ENCODE peak calls at places on chromosomes 4 and X, in eight cellular contexts. One of them, this sample, is unnamed.

GRCh38 chr4:104592894-104593470 is 98.3 kb upstream of the CXXC4 start:
- DNase-seq in tibial nerve: no peak
- DNase-seq in body of pancreas: no peak
- DNase-seq in adrenal gland: peak; percentile 4
- DNase-seq in testis: no peak
- DNase-seq in stomach: no peak
- DNase-seq in transverse colon: no peak
- DNase-seq in IMR-90: peak; percentile 0
- DNase-seq in this sample: no peak

GRCh38 chr4:70815370-70815769 is 24.3 kb downstream of the GRSF1 start:
- DNase-seq in tibial nerve: no peak
- DNase-seq in body of pancreas: no peak
- DNase-seq in adrenal gland: no peak
- DNase-seq in testis: no peak
- DNase-seq in stomach: no peak
- DNase-seq in transverse colon: no peak
- DNase-seq in IMR-90: no peak
- DNase-seq in this sample: no peak

GRCh38 chrX:78123190-78123589 is 16.3 kb downstream of the TAF9B start:
- DNase-seq in tibial nerve: no peak
- DNase-seq in body of pancreas: no peak
- DNase-seq in adrenal gland: no peak
- DNase-seq in testis: no peak
- DNase-seq in stomach: no peak
- DNase-seq in transverse colon: no peak
- DNase-seq in IMR-90: peak; percentile 63
- DNase-seq in this sample: no peak

GRCh38 chrX:131827935-131828334 is 195.2 kb upstream of the STK26 start:
- DNase-seq in tibial nerve: no peak
- DNase-seq in body of pancreas: no peak
- DNase-seq in adrenal gland: peak; percentile 4
- DNase-seq in testis: no peak
- DNase-seq in stomach: no peak
- DNase-seq in transverse colon: no peak
- DNase-seq in IMR-90: no peak
- DNase-seq in this sample: no peak

GRCh38 chr4:36310793-36311192 is 29.4 kb downstream of the DTHD1 start:
- DNase-seq in tibial nerve: peak; percentile 33
- DNase-seq in body of pancreas: no peak
- DNase-seq in adrenal gland: peak; percentile 42
- DNase-seq in testis: peak; percentile 30
- DNase-seq in stomach: no peak
- DNase-seq in transverse colon: peak; percentile 23
- DNase-seq in IMR-90: no peak
- DNase-seq in this sample: no peak

GRCh38 chrX:12997898-12998687 is 23.2 kb downstream of the TMSB4X start:
- DNase-seq in tibial nerve: no peak
- DNase-seq in body of pancreas: peak; percentile 47
- DNase-seq in adrenal gland: no peak
- DNase-seq in testis: peak; percentile 18
- DNase-seq in stomach: peak; percentile 68
- DNase-seq in transverse colon: no peak
- DNase-seq in IMR-90: no peak
- DNase-seq in this sample: no peak

GRCh38 chr4:185774815-185775684 is 36.9 kb downstream of the SORBS2 start:
- DNase-seq in tibial nerve: no peak
- DNase-seq in body of pancreas: peak; percentile 67
- DNase-seq in adrenal gland: peak; percentile 71
- DNase-seq in testis: no peak
- DNase-seq in stomach: peak; percentile 42
- DNase-seq in transverse colon: no peak
- DNase-seq in IMR-90: peak; percentile 74
- DNase-seq in this sample: no peak

GRCh38 chr4:87589531-87589930 is 18.8 kb upstream of the DSPP start:
- DNase-seq in tibial nerve: no peak
- DNase-seq in body of pancreas: no peak
- DNase-seq in adrenal gland: peak; percentile 42
- DNase-seq in testis: no peak
- DNase-seq in stomach: no peak
- DNase-seq in transverse colon: no peak
- DNase-seq in IMR-90: peak; percentile 90
- DNase-seq in this sample: no peak

GRCh38 chrX:68934421-68934820 is 105.6 kb downstream of the EFNB1 start:
- DNase-seq in tibial nerve: no peak
- DNase-seq in body of pancreas: no peak
- DNase-seq in adrenal gland: peak; percentile 39
- DNase-seq in testis: peak; percentile 16
- DNase-seq in stomach: peak; percentile 34
- DNase-seq in transverse colon: peak; percentile 14
- DNase-seq in IMR-90: no peak
- DNase-seq in this sample: no peak

GRCh38 chr4:3199661-3200422 is 49.1 kb upstream of the MSANTD1 start:
- DNase-seq in tibial nerve: no peak
- DNase-seq in body of pancreas: no peak
- DNase-seq in adrenal gland: no peak
- DNase-seq in testis: peak; percentile 9
- DNase-seq in stomach: no peak
- DNase-seq in transverse colon: no peak
- DNase-seq in IMR-90: no peak
- DNase-seq in this sample: no peak

GRCh38 chr4:111842336-111842735 is 302.9 kb upstream of the FAM241A start:
- DNase-seq in tibial nerve: no peak
- DNase-seq in body of pancreas: no peak
- DNase-seq in adrenal gland: no peak
- DNase-seq in testis: no peak
- DNase-seq in stomach: no peak
- DNase-seq in transverse colon: no peak
- DNase-seq in IMR-90: no peak
- DNase-seq in this sample: no peak

GRCh38 chrX:108216405-108216804 is 124.8 kb downstream of the ATG4A start:
- DNase-seq in tibial nerve: no peak
- DNase-seq in body of pancreas: no peak
- DNase-seq in adrenal gland: no peak
- DNase-seq in testis: no peak
- DNase-seq in stomach: no peak
- DNase-seq in transverse colon: no peak
- DNase-seq in IMR-90: no peak
- DNase-seq in this sample: no peak

GRCh38 chr4:5708171-5708828 is at the start of gene EVC2:
- DNase-seq in tibial nerve: peak; percentile 53
- DNase-seq in body of pancreas: peak; percentile 72
- DNase-seq in adrenal gland: peak; percentile 33
- DNase-seq in testis: peak; percentile 74
- DNase-seq in stomach: peak; percentile 60
- DNase-seq in transverse colon: peak; percentile 58
- DNase-seq in IMR-90: peak; percentile 46
- DNase-seq in this sample: peak; percentile 83

GRCh38 chrX:54909941-54910340 is 10.7 kb upstream of the TRO start:
- DNase-seq in tibial nerve: no peak
- DNase-seq in body of pancreas: no peak
- DNase-seq in adrenal gland: no peak
- DNase-seq in testis: no peak
- DNase-seq in stomach: no peak
- DNase-seq in transverse colon: no peak
- DNase-seq in IMR-90: no peak
- DNase-seq in this sample: no peak

GRCh38 chrX:31279359-31279758 is 207.5 kb upstream of the FTHL17 start:
- DNase-seq in tibial nerve: no peak
- DNase-seq in body of pancreas: no peak
- DNase-seq in adrenal gland: no peak
- DNase-seq in testis: no peak
- DNase-seq in stomach: no peak
- DNase-seq in transverse colon: no peak
- DNase-seq in IMR-90: peak; percentile 26
- DNase-seq in this sample: no peak

GRCh38 chr4:114019972-114020358 is 40.5 kb upstream of the ARSJ start:
- DNase-seq in tibial nerve: no peak
- DNase-seq in body of pancreas: no peak
- DNase-seq in adrenal gland: no peak
- DNase-seq in testis: no peak
- DNase-seq in stomach: no peak
- DNase-seq in transverse colon: no peak
- DNase-seq in IMR-90: no peak
- DNase-seq in this sample: no peak

GRCh38 chr4:42339935-42340406 is 57.3 kb upstream of the SHISA3 start:
- DNase-seq in tibial nerve: no peak
- DNase-seq in body of pancreas: no peak
- DNase-seq in adrenal gland: peak; percentile 60
- DNase-seq in testis: peak; percentile 34
- DNase-seq in stomach: no peak
- DNase-seq in transverse colon: no peak
- DNase-seq in IMR-90: peak; percentile 53
- DNase-seq in this sample: no peak

GRCh38 chrX:78979789-78980464 is 34.7 kb downstream of the P2RY10 start:
- DNase-seq in tibial nerve: no peak
- DNase-seq in body of pancreas: no peak
- DNase-seq in adrenal gland: no peak
- DNase-seq in testis: no peak
- DNase-seq in stomach: no peak
- DNase-seq in transverse colon: no peak
- DNase-seq in IMR-90: no peak
- DNase-seq in this sample: no peak

GRCh38 chr4:37889849-37890500 is 909 bp upstream of the TBC1D1 start:
- DNase-seq in tibial nerve: no peak
- DNase-seq in body of pancreas: no peak
- DNase-seq in adrenal gland: no peak
- DNase-seq in testis: peak; percentile 24
- DNase-seq in stomach: no peak
- DNase-seq in transverse colon: peak; percentile 26
- DNase-seq in IMR-90: peak; percentile 1
- DNase-seq in this sample: peak; percentile 88

GRCh38 chr4:37892641-37893040 is 1.8 kb downstream of the TBC1D1 start:
- DNase-seq in tibial nerve: no peak
- DNase-seq in body of pancreas: no peak
- DNase-seq in adrenal gland: peak; percentile 19
- DNase-seq in testis: no peak
- DNase-seq in stomach: no peak
- DNase-seq in transverse colon: peak; percentile 38
- DNase-seq in IMR-90: no peak
- DNase-seq in this sample: no peak

GRCh38 chr4:37893164-37893563 is 2.3 kb downstream of the TBC1D1 start:
- DNase-seq in tibial nerve: no peak
- DNase-seq in body of pancreas: no peak
- DNase-seq in adrenal gland: no peak
- DNase-seq in testis: no peak
- DNase-seq in stomach: no peak
- DNase-seq in transverse colon: no peak
- DNase-seq in IMR-90: no peak
- DNase-seq in this sample: no peak

GRCh38 chr4:37890501-37891220 is at the start of gene TBC1D1:
- DNase-seq in tibial nerve: peak; percentile 23
- DNase-seq in body of pancreas: peak; percentile 86
- DNase-seq in adrenal gland: peak; percentile 40
- DNase-seq in testis: peak; percentile 60
- DNase-seq in stomach: peak; percentile 75
- DNase-seq in transverse colon: peak; percentile 81
- DNase-seq in IMR-90: no peak
- DNase-seq in this sample: peak; percentile 63

DNA sequence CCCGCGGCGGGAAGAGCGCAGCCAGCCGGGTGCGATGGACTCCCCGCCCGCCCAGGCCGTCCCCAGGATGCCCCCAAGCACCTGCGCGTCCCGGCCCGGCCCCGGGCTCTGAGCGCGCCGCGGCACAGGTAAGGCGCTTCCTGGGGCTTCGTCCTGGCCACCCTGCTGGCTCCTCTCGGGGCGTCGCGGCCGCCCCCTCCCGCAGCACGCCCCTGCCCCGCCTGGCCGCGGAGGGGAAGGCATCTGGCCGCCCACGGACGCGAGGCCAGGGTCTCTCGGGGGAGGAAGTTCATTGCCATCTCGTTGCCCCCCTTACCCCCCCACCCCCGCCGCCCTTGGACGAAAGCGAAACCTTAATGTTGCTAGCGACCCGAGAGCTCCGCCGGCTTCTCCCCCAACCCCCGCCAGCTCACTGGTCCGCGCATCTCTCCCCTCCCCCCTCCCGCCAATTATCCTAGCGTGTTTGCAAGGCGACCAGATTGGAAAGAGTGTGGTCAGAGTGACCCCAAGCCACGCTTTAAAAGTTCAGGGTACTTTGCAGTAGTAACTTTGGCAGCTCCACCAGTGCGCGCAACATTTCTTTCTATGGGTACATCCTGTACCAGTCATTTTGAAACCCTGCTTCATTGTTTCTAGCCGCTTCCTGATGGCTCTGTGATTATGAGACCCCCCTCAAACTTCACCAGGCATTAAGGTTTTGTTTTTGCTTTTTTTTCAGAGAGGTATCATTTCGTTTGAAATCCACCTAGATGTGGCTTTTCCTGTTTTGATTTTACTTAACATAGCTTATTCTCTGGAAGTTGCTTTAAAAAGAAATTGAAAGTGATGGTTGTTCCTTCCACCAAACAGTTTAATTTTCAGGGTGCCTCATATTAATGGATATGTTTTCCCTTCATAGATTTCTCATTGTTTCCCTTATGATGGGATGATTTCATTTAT is 606 bp downstream of the TBC1D1 start:
- DNase-seq in tibial nerve: peak; percentile 30
- DNase-seq in body of pancreas: peak; percentile 46
- DNase-seq in adrenal gland: peak; percentile 29
- DNase-seq in testis: peak; percentile 47
- DNase-seq in stomach: peak; percentile 33
- DNase-seq in transverse colon: peak; percentile 46
- DNase-seq in IMR-90: peak; percentile 4
- DNase-seq in this sample: peak; percentile 48
- TF ChIP-seq POLR2A in tibial nerve: no peak
- TF ChIP-seq POLR2A in body of pancreas: no peak
- TF ChIP-seq POLR2A in adrenal gland: no peak
- TF ChIP-seq POLR2A in testis: no peak
- TF ChIP-seq POLR2A in stomach: no peak
- TF ChIP-seq POLR2A in transverse colon: no peak
- TF ChIP-seq POLR2A in IMR-90: no peak
- TF ChIP-seq POLR2A in this sample: no peak

GRCh38 chrX:153643431-153644351 is 3.3 kb upstream of the DUSP9 start:
- DNase-seq in tibial nerve: no peak
- DNase-seq in body of pancreas: no peak
- DNase-seq in adrenal gland: no peak
- DNase-seq in testis: no peak
- DNase-seq in stomach: no peak
- DNase-seq in transverse colon: no peak
- DNase-seq in IMR-90: no peak
- DNase-seq in this sample: no peak
- H3K27me3 ChIP-seq in tibial nerve: peaks cover 81% of the 10 kb centered on the region
- H3K27me3 ChIP-seq in body of pancreas: peaks cover 5% of the 10 kb centered on the region
- H3K27me3 ChIP-seq in adrenal gland: peaks cover 57% of the 10 kb centered on the region
- H3K27me3 ChIP-seq in testis: no peaks in the 10 kb centered on the region
- H3K27me3 ChIP-seq in stomach: peaks cover 92% of the 10 kb centered on the region
- H3K27me3 ChIP-seq in transverse colon: peaks cover 78% of the 10 kb centered on the region
- H3K27me3 ChIP-seq in IMR-90: peaks cover 62% of the 10 kb centered on the region
- H3K27me3 ChIP-seq in this sample: no peaks in the 10 kb centered on the region

GRCh38 chr4:38105475-38105874 is 145.3 kb downstream of the PTTG2 start:
- DNase-seq in tibial nerve: no peak
- DNase-seq in body of pancreas: no peak
- DNase-seq in adrenal gland: no peak
- DNase-seq in testis: no peak
- DNase-seq in stomach: no peak
- DNase-seq in transverse colon: no peak
- DNase-seq in IMR-90: no peak
- DNase-seq in this sample: no peak
- H3K36me3 ChIP-seq in tibial nerve: no peaks in the 10 kb centered on the region
- H3K36me3 ChIP-seq in body of pancreas: no peaks in the 10 kb centered on the region
- H3K36me3 ChIP-seq in adrenal gland: peaks cover 6% of the 10 kb centered on the region
- H3K36me3 ChIP-seq in testis: no peaks in the 10 kb centered on the region
- H3K36me3 ChIP-seq in stomach: peaks cover 62% of the 10 kb centered on the region
- H3K36me3 ChIP-seq in transverse colon: no peaks in the 10 kb centered on the region
- H3K36me3 ChIP-seq in IMR-90: no peaks in the 10 kb centered on the region
- H3K36me3 ChIP-seq in this sample: no peaks in the 10 kb centered on the region

GRCh38 chr4:23991444-23991843 is 101.6 kb upstream of the PPARGC1A start:
- DNase-seq in tibial nerve: no peak
- DNase-seq in body of pancreas: no peak
- DNase-seq in adrenal gland: no peak
- DNase-seq in testis: no peak
- DNase-seq in stomach: no peak
- DNase-seq in transverse colon: no peak
- DNase-seq in IMR-90: no peak
- DNase-seq in this sample: no peak
- TF ChIP-seq POLR2A in tibial nerve: no peak
- TF ChIP-seq POLR2A in body of pancreas: no peak
- TF ChIP-seq POLR2A in adrenal gland: no peak
- TF ChIP-seq POLR2A in testis: no peak
- TF ChIP-seq POLR2A in stomach: no peak
- TF ChIP-seq POLR2A in transverse colon: no peak
- TF ChIP-seq POLR2A in IMR-90: no peak
- TF ChIP-seq POLR2A in this sample: no peak